ENCODE peak calls at places on chromosomes 6 and 20, in four cellular contexts. R is HCT116, E is K562, H is HepG2. L is an unnamed sample.

GRCh38 chr6:33372532-33373123 is 19.0 kb upstream of the KIFC1 start:
- DNase-seq in R (no peak), E (no peak), H (no peak), L (no peak)

GRCh38 chr6:89574860-89575561 is 63.5 kb downstream of the LYRM2 start:
- DNase-seq in R (no peak), E (no peak), H (no peak), L (no peak)

GRCh38 chr20:4814696-4815252 is 93.1 kb downstream of the PRND start:
- DNase-seq in R (no peak), E (no peak), H (no peak), L (no peak)

GRCh38 chr20:43900062-43900461 is 14.6 kb upstream of the TOX2 start:
- DNase-seq in R (no peak), E (no peak), H (no peak), L (no peak)

GRCh38 chr6:170583736-170584180 is 679 bp downstream of the PDCD2 start:
- DNase-seq in R (no peak), E (no peak), H (no peak), L (no peak)

GRCh38 chr6:56047931-56048520 is 172.6 kb upstream of the BMP5 start:
- DNase-seq in R (no peak), E (no peak), H (no peak), L (peak; percentile 41)

GRCh38 chr6:25788305-25788922 is 33.9 kb downstream of the SLC17A4 start:
- DNase-seq in R (peak; percentile 45), E (peak; percentile 57), H (peak; percentile 72), L (peak; percentile 28)

GRCh38 chr20:45890077-45890996 is 671 bp downstream of the NEURL2 start:
- DNase-seq in R (no peak), E (no peak), H (peak; percentile 92), L (no peak)

GRCh38 chr6:170020041-170020583 is 268.7 kb downstream of the ERMARD start:
- DNase-seq in R (no peak), E (no peak), H (no peak), L (no peak)

GRCh38 chr6:37538107-37538506 is 38.4 kb upstream of the CCDC167 start:
- DNase-seq in R (peak; percentile 45), E (peak; percentile 62), H (peak; percentile 39), L (peak; percentile 42)

GRCh38 chr20:34984756-34985261 is 29.1 kb downstream of the MYH7B start:
- DNase-seq in R (no peak), E (no peak), H (no peak), L (no peak)

GRCh38 chr6:130065616-130066015 is 47.2 kb downstream of the L3MBTL3 start:
- DNase-seq in R (no peak), E (no peak), H (no peak), L (no peak)

GRCh38 chr6:13294499-13295069 is 33.8 kb downstream of the TBC1D7 start:
- DNase-seq in R (no peak), E (no peak), H (no peak), L (no peak)

GRCh38 chr20:6767536-6768227 is at the start of gene BMP2:
- DNase-seq in R (no peak), E (peak; percentile 38), H (no peak), L (no peak)

GRCh38 chr6:56025785-56026184 is 150.4 kb upstream of the BMP5 start:
- DNase-seq in R (no peak), E (no peak), H (no peak), L (no peak)

GRCh38 chr20:22616551-22616950 is 32.2 kb upstream of the FOXA2 start:
- DNase-seq in R (no peak), E (no peak), H (no peak), L (no peak)

GRCh38 chr20:32973077-32973717 is 31.0 kb downstream of the SUN5 start:
- DNase-seq in R (no peak), E (no peak), H (no peak), L (no peak)

GRCh38 chr6:2684059-2684749 is 66.5 kb downstream of the MYLK4 start:
- DNase-seq in R (peak; percentile 86), E (no peak), H (no peak), L (peak; percentile 24)

GRCh38 chr6:50707652-50708325 is 5.5 kb upstream of the TFAP2D start:
- DNase-seq in R (no peak), E (no peak), H (no peak), L (no peak)

GRCh38 chr6:72841195-72841594 is 219.3 kb downstream of the KCNQ5 start:
- DNase-seq in R (no peak), E (no peak), H (no peak), L (no peak)

GRCh38 chr6:16576391-16577368 is 184.6 kb downstream of the ATXN1 start:
- DNase-seq in R (no peak), E (no peak), H (peak; percentile 65), L (no peak)

GRCh38 chr6:35719830-35720733 is 16.8 kb upstream of the ARMC12 start:
- DNase-seq in R (no peak), E (peak; percentile 56), H (no peak), L (no peak)

DNA sequence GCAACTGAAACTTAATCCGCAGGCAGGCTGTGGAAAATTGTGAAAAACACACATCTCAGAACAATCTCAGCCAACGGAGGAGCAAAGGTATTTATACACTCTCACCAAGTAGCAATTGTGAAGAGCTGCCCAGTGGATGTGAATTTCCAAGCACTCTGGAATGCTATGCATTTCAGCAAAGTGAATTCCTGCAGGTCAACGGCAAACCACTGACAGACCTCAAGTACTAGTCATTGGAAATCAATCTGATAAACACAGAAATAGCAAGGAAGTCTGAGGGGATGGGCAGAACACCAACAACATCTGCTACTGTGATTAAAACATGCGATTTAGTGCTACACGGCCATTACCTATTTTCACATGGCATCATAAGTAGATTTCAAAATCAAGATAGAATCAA is 429.1 kb downstream of the HTR1B start:
- DNase-seq in R (no peak), E (no peak), H (no peak), L (no peak)
- TF ChIP-seq REST in R (no peak), E (no peak), H (no peak), L (no peak)

GRCh38 chr6:144809120-144809519 is 524.0 kb downstream of the UTRN start:
- DNase-seq in R (peak; percentile 93), E (no peak), H (no peak), L (no peak)
- TF ChIP-seq TCF7L2 in R (peak; percentile 47), E (no peak), H (no peak), L (no peak)

GRCh38 chr6:27477318-27478013 is 4.6 kb upstream of the ZNF184 start:
- DNase-seq in R (no peak), E (no peak), H (no peak), L (no peak)

GRCh38 chr6:27476090-27476489 is 3.2 kb upstream of the ZNF184 start:
- DNase-seq in R (no peak), E (no peak), H (no peak), L (no peak)

GRCh38 chr6:27478706-27479318 is 5.9 kb upstream of the ZNF184 start:
- DNase-seq in R (peak; percentile 73), E (peak; percentile 58), H (peak; percentile 87), L (peak; percentile 92)

GRCh38 chr6:27478141-27478705 is 5.3 kb upstream of the ZNF184 start:
- DNase-seq in R (no peak), E (no peak), H (no peak), L (no peak)

GRCh38 chr6:27479319-27480182 is 6.6 kb upstream of the ZNF184 start:
- DNase-seq in R (peak; percentile 84), E (peak; percentile 57), H (peak; percentile 85), L (peak; percentile 87)
- TF ChIP-seq REST in R (no peak), E (no peak), H (no peak), L (no peak)

GRCh38 chr20:57654363-57654997 is 34.3 kb upstream of the ZBP1 start:
- DNase-seq in R (peak; percentile 23), E (peak; percentile 86), H (peak; percentile 42), L (peak; percentile 48)
- TF ChIP-seq TCF7L2 in R (no peak), E (no peak), H (no peak), L (no peak)

GRCh38 chr20:64091762-64092161 is 7.6 kb upstream of the LKAAEAR1 start:
- DNase-seq in R (no peak), E (peak; percentile 60), H (no peak), L (no peak)

GRCh38 chr20:64091340-64091739 is 7.1 kb upstream of the LKAAEAR1 start:
- DNase-seq in R (no peak), E (no peak), H (no peak), L (no peak)

GRCh38 chr20:64092258-64093012 is 8.2 kb upstream of the LKAAEAR1 start:
- DNase-seq in R (no peak), E (no peak), H (no peak), L (no peak)

GRCh38 chr20:64093013-64093503 is 8.9 kb upstream of the LKAAEAR1 start:
- DNase-seq in R (no peak), E (peak; percentile 41), H (peak; percentile 64), L (no peak)

GRCh38 chr20:64090165-64090564 is 6.0 kb upstream of the LKAAEAR1 start:
- DNase-seq in R (no peak), E (peak; percentile 65), H (no peak), L (no peak)
- TF ChIP-seq REST in R (no peak), E (no peak), H (no peak), L (no peak)

GRCh38 chr6:7590918-7591302 is 912 bp downstream of the SNRNP48 start:
- DNase-seq in R (no peak), E (peak; percentile 36), H (peak; percentile 30), L (no peak)
- TF ChIP-seq TCF7L2 in R (no peak), E (no peak), H (no peak), L (no peak)

DNA sequence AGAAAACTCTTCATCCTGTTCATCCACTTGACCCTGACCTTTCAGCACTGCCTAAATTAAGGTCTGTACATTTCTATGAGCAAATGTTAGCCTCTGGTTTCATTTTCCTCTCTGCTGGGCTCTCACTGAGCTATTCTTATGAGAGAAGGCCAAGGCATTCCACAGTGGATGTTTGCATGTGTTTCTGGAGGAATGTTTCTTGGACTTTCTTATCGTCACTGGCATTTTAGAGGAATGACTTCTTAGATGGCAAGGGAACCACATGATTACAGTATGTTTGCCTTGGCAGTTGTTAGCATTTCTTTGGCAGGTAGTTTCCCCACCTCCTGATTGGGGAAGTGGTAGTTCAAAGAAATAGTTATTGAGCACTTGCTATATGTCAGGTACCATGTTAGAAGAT is 307.3 kb downstream of the EYA4 start:
- DNase-seq in R (no peak), E (no peak), H (no peak), L (no peak)
- TF ChIP-seq REST in R (no peak), E (no peak), H (no peak), L (no peak)

GRCh38 chr20:63059684-63060056 is 52.9 kb upstream of the BHLHE23 start:
- DNase-seq in R (no peak), E (no peak), H (no peak), L (no peak)

GRCh38 chr20:63055575-63056235 is 48.9 kb upstream of the BHLHE23 start:
- DNase-seq in R (no peak), E (no peak), H (no peak), L (no peak)

GRCh38 chr20:63056236-63057132 is 49.7 kb upstream of the BHLHE23 start:
- DNase-seq in R (no peak), E (peak; percentile 78), H (no peak), L (no peak)

GRCh38 chr20:63058696-63059335 is 52.1 kb upstream of the BHLHE23 start:
- DNase-seq in R (no peak), E (peak; percentile 42), H (no peak), L (no peak)

GRCh38 chr20:63057133-63058117 is 50.7 kb upstream of the BHLHE23 start:
- DNase-seq in R (no peak), E (no peak), H (no peak), L (peak; percentile 53)
- TF ChIP-seq TCF7L2 in R (no peak), E (no peak), H (no peak), L (no peak)

L was measured in Panc1.